ENCODE peak calls at places on chromosome 5, in four cellular contexts. U is WTC11, P is K562, A is HepG2. E is an unnamed sample.

GRCh38 chr5:67648201-67648671 is 451.6 kb upstream of the CD180 start:
- DNase-seq in U (no peak), P (no peak), A (no peak), E (no peak)

GRCh38 chr5:136022965-136023364 is 5.8 kb upstream of the TGFBI start:
- DNase-seq in U (no peak), P (no peak), A (no peak), E (no peak)

GRCh38 chr5:107553063-107553676 is 117.6 kb downstream of the EFNA5 start:
- DNase-seq in P (no peak), A (no peak), U (no peak), E (peak; percentile 59)

GRCh38 chr5:103414598-103414997 is 148.0 kb downstream of the NUDT12 start:
- DNase-seq in A (peak; percentile 16), P (no peak), U (no peak), E (no peak)

GRCh38 chr5:104800440-104801048 is 1238.0 kb upstream of the NUDT12 start:
- DNase-seq in U (peak; percentile 31), P (peak; percentile 6), A (peak; percentile 26), E (peak; percentile 7)

GRCh38 chr5:14464661-14465060 is 116.9 kb upstream of the OTULINL start:
- DNase-seq in P (no peak), U (no peak), A (no peak), E (no peak)

GRCh38 chr5:174425271-174425963 is 299.0 kb upstream of the MSX2 start:
- DNase-seq in P (no peak), U (no peak), A (no peak), E (no peak)

GRCh38 chr5:42268630-42269029 is 154.6 kb upstream of the GHR start:
- DNase-seq in A (no peak), U (no peak), P (no peak), E (no peak)

GRCh38 chr5:82793808-82794419 is 283.3 kb downstream of the TMEM167A start:
- DNase-seq in P (peak; percentile 52), U (peak; percentile 67), A (peak; percentile 21), E (peak; percentile 33)

GRCh38 chr5:140402258-140403074 is 833 bp downstream of the ANKHD1 start:
- DNase-seq in U (peak; percentile 53), P (peak; percentile 48), A (peak; percentile 85), E (peak; percentile 46)

GRCh38 chr5:145495741-145496140 is 339.4 kb downstream of the PRELID2 start:
- DNase-seq in A (peak; percentile 2), P (no peak), U (no peak), E (no peak)

GRCh38 chr5:150637245-150638052 is 3.0 kb upstream of the SYNPO start:
- DNase-seq in P (no peak), U (no peak), A (peak; percentile 75), E (no peak)

GRCh38 chr5:123217183-123217582 is 128.1 kb downstream of the PRDM6 start:
- DNase-seq in A (no peak), U (no peak), P (no peak), E (no peak)

GRCh38 chr5:180785794-180786221 is 16.8 kb downstream of the MGAT1 start:
- DNase-seq in A (no peak), U (peak; percentile 74), P (no peak), E (no peak)

GRCh38 chr5:43649256-43649655 is 46.3 kb downstream of the NNT start:
- DNase-seq in A (no peak), P (no peak), U (no peak), E (no peak)

DNA sequence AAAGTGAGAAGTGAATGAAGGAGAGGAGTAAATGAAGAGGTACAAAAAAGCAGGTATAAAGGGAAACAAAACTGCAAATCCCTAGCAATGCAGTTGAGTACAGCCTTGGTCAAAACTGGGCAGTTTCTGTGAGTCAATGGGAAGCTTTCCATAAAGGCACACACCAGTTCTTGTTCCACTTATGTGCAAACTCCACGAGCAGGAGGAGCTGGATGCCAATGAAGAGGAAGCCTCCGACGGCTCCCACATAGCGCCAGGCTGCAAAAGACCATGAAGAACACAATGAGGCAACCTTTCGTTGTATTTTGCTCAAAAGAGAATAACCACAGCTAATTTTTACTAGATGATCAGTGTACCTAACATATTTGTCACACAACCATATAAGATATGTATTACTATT is 81.1 kb downstream of the SERINC5 start:
- DNase-seq in A (no peak), P (no peak), U (no peak), E (no peak)
- TF ChIP-seq ELF4 in A (no peak), P (no peak), U (no peak), E (no peak)

DNA sequence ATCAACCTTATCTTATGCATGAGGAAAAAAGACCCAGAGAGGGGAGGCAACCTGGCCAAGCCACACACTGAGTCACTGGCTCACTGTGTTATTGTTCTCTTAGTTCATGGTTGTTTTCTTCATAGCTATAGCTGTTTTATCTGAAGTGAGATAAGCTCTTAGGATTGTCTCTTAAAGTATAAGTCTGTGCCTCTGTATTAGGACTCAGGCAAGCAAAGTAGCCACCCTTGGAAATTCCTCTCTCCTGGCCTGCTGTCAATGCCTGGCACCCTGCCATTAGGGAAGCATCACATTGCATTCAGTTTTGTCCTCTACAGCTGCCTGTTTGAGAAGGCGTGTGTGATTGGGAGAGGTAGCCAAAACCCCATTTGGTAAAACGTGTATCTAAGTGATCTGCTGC is 147.4 kb upstream of the GLRA1 start:
- DNase-seq in A (no peak), U (no peak), P (no peak), E (no peak)
- TF ChIP-seq ELF4 in A (no peak), U (no peak), P (no peak), E (no peak)

GRCh38 chr5:77420940-77421339 is 71.2 kb downstream of the WDR41 start:
- DNase-seq in U (no peak), P (no peak), A (no peak), E (no peak)

GRCh38 chr5:77425998-77426659 is 66.0 kb downstream of the WDR41 start:
- DNase-seq in U (no peak), P (no peak), A (peak; percentile 51), E (no peak)

GRCh38 chr5:77424921-77425320 is 67.2 kb downstream of the WDR41 start:
- DNase-seq in A (no peak), P (no peak), U (no peak), E (no peak)

GRCh38 chr5:77425420-77425819 is 66.7 kb downstream of the WDR41 start:
- DNase-seq in U (no peak), P (no peak), A (no peak), E (no peak)

DNA sequence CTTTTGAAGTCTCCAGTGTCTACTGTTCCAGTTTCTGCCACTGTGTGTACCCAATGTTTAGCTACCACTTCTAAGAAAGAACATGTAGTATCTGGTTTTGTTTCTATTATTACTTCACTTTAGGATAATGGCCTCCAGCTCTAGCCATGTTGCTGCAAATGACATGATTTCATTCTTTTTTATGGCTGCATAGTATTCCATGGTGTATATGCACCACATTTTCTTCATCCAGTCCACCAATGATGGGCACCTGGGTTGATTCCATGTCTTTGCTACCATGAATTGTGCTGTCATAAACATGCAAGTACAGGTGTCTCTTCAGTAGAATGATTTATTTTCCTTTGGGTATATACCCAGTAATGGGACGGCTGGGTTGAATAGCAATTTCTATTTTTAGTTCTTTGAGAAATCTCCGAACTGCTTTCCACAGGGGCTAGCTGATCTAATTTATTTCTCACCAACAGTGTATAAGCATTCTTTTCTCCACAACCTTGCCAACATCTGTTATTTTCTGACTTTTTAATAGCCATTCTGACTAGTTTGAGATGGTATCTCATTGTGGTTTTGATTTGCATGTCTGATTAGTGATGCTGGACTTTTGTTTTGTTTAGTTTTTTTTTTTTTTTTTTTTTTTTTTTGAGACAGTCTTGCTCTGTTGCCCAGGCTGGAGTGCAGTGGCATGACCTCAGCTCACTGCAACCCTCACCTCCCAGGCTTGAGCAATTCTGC is 68.9 kb downstream of the WDR41 start:
- DNase-seq in A (no peak), P (no peak), U (no peak), E (no peak)
- TF ChIP-seq ELF4 in A (no peak), P (no peak), U (no peak), E (no peak)

DNA sequence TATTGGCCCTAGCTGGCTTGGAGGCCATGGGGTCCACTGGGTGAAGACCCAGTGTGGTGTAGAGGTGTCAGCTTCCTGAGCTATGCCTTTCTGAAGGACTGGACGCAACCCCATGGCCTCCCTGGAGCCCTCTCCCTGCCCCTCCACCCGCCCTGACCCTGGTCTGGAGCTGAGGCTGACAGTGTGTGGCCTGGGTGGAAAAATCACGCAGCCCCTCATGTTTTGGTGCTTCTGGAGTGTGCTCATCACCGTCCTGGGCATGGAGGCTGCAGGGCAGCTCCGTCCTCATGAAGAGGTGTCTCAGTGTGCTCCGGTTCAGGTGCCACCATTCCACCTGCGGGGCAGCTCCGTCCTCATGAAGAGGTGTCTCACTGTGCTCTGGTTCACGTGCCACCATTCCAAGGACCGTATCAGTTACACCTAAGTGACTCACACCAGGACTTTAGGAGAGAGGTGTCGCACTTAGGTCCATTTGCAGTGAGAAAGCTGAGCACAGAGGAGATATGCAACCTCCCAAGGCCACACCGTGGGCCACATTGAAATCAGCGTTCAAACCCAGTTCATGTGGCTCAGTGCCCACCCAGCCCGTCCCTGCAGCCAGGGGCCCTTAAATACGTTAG is 214.3 kb upstream of the IRX1 start:
- DNase-seq in A (no peak), U (no peak), P (no peak), E (no peak)
- TF ChIP-seq ELF4 in A (no peak), U (no peak), P (no peak), E (no peak)